ENCODE peak calls at places on chromosomes 13 and 19, in five cellular contexts. One of them, this sample, is unnamed.
A peak's percentile ranks its signal among the peaks of the same experiment; 100 is the strongest.

GRCh38 chr19:52138614-52139290 is 986 bp downstream of the ZNF616 start:
- DNase-seq in cardiac muscle cell: peak; percentile 65
- DNase-seq in WERI-Rb-1: peak; percentile 71
- DNase-seq in IMR-90: peak; percentile 19
- DNase-seq in adrenal gland: peak; percentile 27
- DNase-seq in this sample: peak; percentile 71

GRCh38 chr19:30856786-30857185 is 484.6 kb downstream of the ZNF536 start:
- DNase-seq in IMR-90: no peak
- DNase-seq in cardiac muscle cell: no peak
- DNase-seq in WERI-Rb-1: no peak
- DNase-seq in adrenal gland: no peak
- DNase-seq in this sample: no peak

GRCh38 chr13:73428137-73428536 is 369.3 kb downstream of the KLF5 start:
- DNase-seq in WERI-Rb-1: no peak
- DNase-seq in IMR-90: peak; percentile 76
- DNase-seq in adrenal gland: no peak
- DNase-seq in cardiac muscle cell: no peak
- DNase-seq in this sample: no peak

GRCh38 chr13:80341771-80342271 is 895 bp upstream of the SPRY2 start:
- DNase-seq in cardiac muscle cell: peak; percentile 80
- DNase-seq in IMR-90: peak; percentile 43
- DNase-seq in adrenal gland: peak; percentile 36
- DNase-seq in WERI-Rb-1: peak; percentile 78
- DNase-seq in this sample: peak; percentile 87

GRCh38 chr19:23070353-23070781 is 46.5 kb upstream of the ZNF730 start:
- DNase-seq in WERI-Rb-1: peak; percentile 85
- DNase-seq in adrenal gland: peak; percentile 6
- DNase-seq in IMR-90: peak; percentile 15
- DNase-seq in cardiac muscle cell: no peak
- DNase-seq in this sample: no peak

GRCh38 chr13:100790405-100790804 is 115.8 kb upstream of the TMTC4 start:
- DNase-seq in WERI-Rb-1: no peak
- DNase-seq in adrenal gland: no peak
- DNase-seq in cardiac muscle cell: no peak
- DNase-seq in IMR-90: no peak
- DNase-seq in this sample: no peak

GRCh38 chr13:19345158-19345557 is 163.5 kb upstream of the TUBA3C start:
- DNase-seq in cardiac muscle cell: no peak
- DNase-seq in adrenal gland: no peak
- DNase-seq in IMR-90: no peak
- DNase-seq in WERI-Rb-1: no peak
- DNase-seq in this sample: no peak

GRCh38 chr19:7986321-7987083 is 18.9 kb downstream of the ELAVL1 start:
- DNase-seq in adrenal gland: no peak
- DNase-seq in cardiac muscle cell: no peak
- DNase-seq in IMR-90: peak; percentile 82
- DNase-seq in WERI-Rb-1: no peak
- DNase-seq in this sample: no peak

GRCh38 chr13:91351980-91352379 is 4.5 kb downstream of the MIR17HG start:
- DNase-seq in IMR-90: no peak
- DNase-seq in cardiac muscle cell: no peak
- DNase-seq in WERI-Rb-1: no peak
- DNase-seq in adrenal gland: no peak
- DNase-seq in this sample: no peak

GRCh38 chr19:31338069-31338767 is 11.0 kb downstream of the TSHZ3 start:
- DNase-seq in adrenal gland: peak; percentile 45
- DNase-seq in cardiac muscle cell: peak; percentile 79
- DNase-seq in IMR-90: peak; percentile 85
- DNase-seq in WERI-Rb-1: peak; percentile 78
- DNase-seq in this sample: peak; percentile 66

GRCh38 chr19:15463865-15464371 is 426 bp downstream of the RASAL3 start:
- DNase-seq in cardiac muscle cell: no peak
- DNase-seq in IMR-90: no peak
- DNase-seq in adrenal gland: no peak
- DNase-seq in WERI-Rb-1: no peak
- DNase-seq in this sample: no peak

GRCh38 chr13:102707465-102707864 is 12.6 kb upstream of the METTL21C start:
- DNase-seq in adrenal gland: peak; percentile 32
- DNase-seq in WERI-Rb-1: no peak
- DNase-seq in IMR-90: peak; percentile 94
- DNase-seq in cardiac muscle cell: no peak
- DNase-seq in this sample: no peak

GRCh38 chr13:94195715-94196114 is 283.8 kb downstream of the DCT start:
- DNase-seq in WERI-Rb-1: no peak
- DNase-seq in adrenal gland: no peak
- DNase-seq in IMR-90: peak; percentile 96
- DNase-seq in cardiac muscle cell: peak; percentile 13
- DNase-seq in this sample: no peak

GRCh38 chr13:100594731-100595130 is 6.1 kb upstream of the GGACT start:
- DNase-seq in cardiac muscle cell: peak; percentile 42
- DNase-seq in WERI-Rb-1: peak; percentile 58
- DNase-seq in adrenal gland: peak; percentile 37
- DNase-seq in IMR-90: no peak
- DNase-seq in this sample: no peak

GRCh38 chr13:29507356-29507755 is 88.1 kb downstream of the SLC7A1 start:
- DNase-seq in IMR-90: no peak
- DNase-seq in adrenal gland: no peak
- DNase-seq in cardiac muscle cell: no peak
- DNase-seq in WERI-Rb-1: no peak
- DNase-seq in this sample: no peak

GRCh38 chr19:43463381-43464088 is 1.9 kb downstream of the LYPD3 start:
- DNase-seq in cardiac muscle cell: peak; percentile 96
- DNase-seq in IMR-90: peak; percentile 79
- DNase-seq in adrenal gland: peak; percentile 99
- DNase-seq in WERI-Rb-1: peak; percentile 96
- DNase-seq in this sample: peak; percentile 100

GRCh38 chr19:43462383-43462782 is 3.0 kb downstream of the LYPD3 start:
- DNase-seq in cardiac muscle cell: no peak
- DNase-seq in WERI-Rb-1: no peak
- DNase-seq in IMR-90: no peak
- DNase-seq in adrenal gland: no peak
- DNase-seq in this sample: no peak

GRCh38 chr19:43465468-43466120 is at the start of gene LYPD3:
- DNase-seq in cardiac muscle cell: no peak
- DNase-seq in IMR-90: peak; percentile 31
- DNase-seq in adrenal gland: peak; percentile 75
- DNase-seq in WERI-Rb-1: no peak
- DNase-seq in this sample: no peak

GRCh38 chr19:43462887-43463380 is 2.5 kb downstream of the LYPD3 start:
- DNase-seq in IMR-90: no peak
- DNase-seq in WERI-Rb-1: no peak
- DNase-seq in cardiac muscle cell: no peak
- DNase-seq in adrenal gland: no peak
- DNase-seq in this sample: no peak

DNA sequence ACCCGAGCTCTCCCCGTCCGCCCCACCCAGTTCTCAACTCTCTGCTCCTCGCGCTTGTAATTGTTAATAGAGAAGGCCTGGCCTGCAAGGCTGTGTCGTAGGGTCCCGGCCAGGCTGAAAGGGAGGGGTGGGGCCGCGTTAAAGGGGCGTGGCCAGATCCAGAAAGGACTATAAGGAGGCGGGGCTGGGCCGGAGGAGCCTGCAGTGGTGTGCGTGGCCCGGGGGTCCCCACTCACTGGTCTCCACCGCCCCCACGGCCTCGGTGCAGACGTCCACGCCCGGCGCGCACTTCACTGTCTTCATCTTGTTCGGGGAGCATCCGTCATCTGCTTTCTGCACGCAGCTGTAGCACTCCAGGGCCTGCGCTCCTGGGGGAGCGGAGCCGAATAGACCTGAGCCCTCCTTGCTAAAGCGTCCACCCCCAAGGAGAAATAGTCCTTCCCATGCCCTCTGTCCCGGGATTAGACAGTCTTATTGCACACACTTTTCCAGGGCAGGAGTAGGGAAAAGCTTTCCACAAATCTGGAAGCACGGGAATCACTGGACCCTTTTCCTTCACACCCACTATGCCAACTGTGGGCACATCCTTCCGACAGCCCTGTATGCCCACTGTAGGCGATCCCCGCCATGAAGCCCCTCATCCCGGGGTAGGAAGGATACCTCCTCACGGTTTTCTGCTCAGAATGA is 1.2 kb downstream of the LYPD3 start:
- DNase-seq in WERI-Rb-1: peak; percentile 67
- DNase-seq in cardiac muscle cell: peak; percentile 84
- DNase-seq in adrenal gland: no peak
- DNase-seq in IMR-90: no peak
- DNase-seq in this sample: peak; percentile 91
- H3K4me3 ChIP-seq in WERI-Rb-1: peak overlapping the region; percentile 70
- H3K4me3 ChIP-seq in cardiac muscle cell: peak overlapping the region; percentile 56
- H3K4me3 ChIP-seq in adrenal gland: peak overlapping the region; percentile 35
- H3K4me3 ChIP-seq in IMR-90: peak overlapping the region; percentile 80
- H3K4me3 ChIP-seq in this sample: peak overlapping the region; percentile 80

GRCh38 chr13:23623394-23623793 is 53.2 kb downstream of the TNFRSF19 start:
- DNase-seq in cardiac muscle cell: no peak
- DNase-seq in IMR-90: no peak
- DNase-seq in WERI-Rb-1: no peak
- DNase-seq in adrenal gland: no peak
- DNase-seq in this sample: no peak
- H3K4me3 ChIP-seq in cardiac muscle cell: no peak overlapping the region
- H3K4me3 ChIP-seq in IMR-90: no peak overlapping the region
- H3K4me3 ChIP-seq in WERI-Rb-1: no peak overlapping the region
- H3K4me3 ChIP-seq in adrenal gland: no peak overlapping the region
- H3K4me3 ChIP-seq in this sample: no peak overlapping the region

DNA sequence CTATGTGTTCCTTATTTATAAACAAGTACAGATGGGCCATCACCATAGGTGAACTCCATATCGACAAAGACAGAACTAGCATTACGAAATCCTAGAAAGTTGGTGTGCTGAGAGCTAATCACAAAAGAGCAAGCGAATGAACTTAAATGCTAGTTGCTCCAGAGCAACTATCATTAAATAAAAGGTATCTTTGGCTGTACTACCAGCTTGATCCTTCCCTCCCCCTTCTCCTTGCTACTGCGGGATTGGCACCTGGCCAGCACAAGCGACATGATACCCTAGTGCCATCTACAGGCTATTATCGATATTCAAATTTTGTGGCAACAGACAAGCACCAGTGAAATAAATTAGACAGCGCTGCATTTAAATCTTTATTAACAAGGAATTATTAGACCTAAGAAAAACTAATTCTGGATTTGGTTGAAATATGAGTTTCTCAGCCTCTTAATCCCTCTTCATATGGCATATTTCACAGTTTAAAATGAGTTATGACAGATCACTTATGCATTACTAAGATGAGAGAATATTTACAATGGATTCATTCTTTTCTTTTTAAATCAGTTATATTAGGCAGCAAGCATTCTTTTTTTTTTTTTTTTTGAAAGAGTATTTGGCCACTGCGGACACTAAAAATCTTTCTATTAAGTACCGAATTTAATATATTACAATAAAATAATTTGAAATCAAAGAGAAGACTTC is 5.8 kb downstream of the PCDH9 start:
- DNase-seq in adrenal gland: peak; percentile 82
- DNase-seq in WERI-Rb-1: peak; percentile 50
- DNase-seq in cardiac muscle cell: peak; percentile 86
- DNase-seq in IMR-90: peak; percentile 82
- DNase-seq in this sample: peak; percentile 86
- H3K4me3 ChIP-seq in adrenal gland: no peak overlapping the region
- H3K4me3 ChIP-seq in WERI-Rb-1: no peak overlapping the region
- H3K4me3 ChIP-seq in cardiac muscle cell: no peak overlapping the region
- H3K4me3 ChIP-seq in IMR-90: no peak overlapping the region
- H3K4me3 ChIP-seq in this sample: peak overlapping the region; percentile 7

GRCh38 chr13:39602277-39602613 is 748 bp downstream of the LHFPL6 start:
- DNase-seq in WERI-Rb-1: no peak
- DNase-seq in adrenal gland: no peak
- DNase-seq in IMR-90: no peak
- DNase-seq in cardiac muscle cell: no peak
- DNase-seq in this sample: peak; percentile 52

GRCh38 chr13:39599842-39600241 is 3.2 kb downstream of the LHFPL6 start:
- DNase-seq in cardiac muscle cell: no peak
- DNase-seq in adrenal gland: no peak
- DNase-seq in IMR-90: peak; percentile 33
- DNase-seq in WERI-Rb-1: no peak
- DNase-seq in this sample: no peak

GRCh38 chr13:39602614-39603366 is at the start of gene LHFPL6:
- DNase-seq in WERI-Rb-1: peak; percentile 75
- DNase-seq in cardiac muscle cell: peak; percentile 86
- DNase-seq in IMR-90: peak; percentile 77
- DNase-seq in adrenal gland: peak; percentile 74
- DNase-seq in this sample: peak; percentile 77

GRCh38 chr13:39600766-39601165 is 2.2 kb downstream of the LHFPL6 start:
- DNase-seq in cardiac muscle cell: no peak
- DNase-seq in adrenal gland: no peak
- DNase-seq in IMR-90: no peak
- DNase-seq in WERI-Rb-1: peak; percentile 13
- DNase-seq in this sample: peak; percentile 59

GRCh38 chr13:39601636-39602035 is 1.4 kb downstream of the LHFPL6 start:
- DNase-seq in cardiac muscle cell: no peak
- DNase-seq in adrenal gland: no peak
- DNase-seq in IMR-90: no peak
- DNase-seq in WERI-Rb-1: no peak
- DNase-seq in this sample: no peak
- H3K4me3 ChIP-seq in cardiac muscle cell: peak overlapping the region; percentile 75
- H3K4me3 ChIP-seq in adrenal gland: no peak overlapping the region
- H3K4me3 ChIP-seq in IMR-90: peak overlapping the region; percentile 80
- H3K4me3 ChIP-seq in WERI-Rb-1: peak overlapping the region; percentile 73
- H3K4me3 ChIP-seq in this sample: peak overlapping the region; percentile 87

DNA sequence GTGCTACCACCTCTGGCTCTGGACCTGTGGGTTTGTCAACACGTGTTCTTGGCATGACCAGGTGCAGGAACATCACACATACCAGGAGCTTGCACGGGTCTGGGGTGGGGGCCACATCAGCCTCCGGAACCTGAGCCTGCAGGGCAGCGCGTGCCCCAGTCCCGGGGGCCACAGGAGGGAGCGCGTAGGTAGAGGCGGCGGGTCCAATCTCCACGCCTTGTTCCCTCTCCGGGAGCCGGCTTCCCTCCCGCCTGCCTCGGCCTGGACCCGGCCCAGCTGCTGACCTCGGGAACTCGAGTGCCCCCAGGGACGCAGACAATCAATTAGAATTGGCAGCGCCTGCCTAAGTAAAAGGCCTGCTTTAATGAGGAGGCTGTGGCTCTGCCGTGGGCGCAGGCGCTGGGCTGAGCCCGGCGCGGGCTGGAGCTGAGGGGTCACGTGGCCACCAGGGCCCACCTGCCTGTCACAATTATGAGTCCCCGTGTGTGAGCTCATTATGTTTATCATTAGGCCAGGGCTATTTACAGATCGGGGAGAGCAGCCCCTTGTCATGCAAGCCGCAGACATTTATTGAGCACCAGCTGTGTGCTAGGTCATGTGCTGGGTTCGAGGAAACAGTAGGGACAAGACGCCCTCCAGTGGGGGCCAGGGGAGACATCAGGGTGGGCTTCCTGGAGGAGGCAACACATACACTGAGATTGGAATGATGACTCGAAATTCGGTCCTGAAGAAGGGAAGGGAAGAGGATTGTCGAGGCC is 32.2 kb upstream of the TNFAIP8L1 start:
- DNase-seq in adrenal gland: peak; percentile 78
- DNase-seq in IMR-90: no peak
- DNase-seq in WERI-Rb-1: peak; percentile 74
- DNase-seq in cardiac muscle cell: peak; percentile 65
- DNase-seq in this sample: peak; percentile 40
- H3K4me3 ChIP-seq in adrenal gland: no peak overlapping the region
- H3K4me3 ChIP-seq in IMR-90: no peak overlapping the region
- H3K4me3 ChIP-seq in WERI-Rb-1: peak overlapping the region; percentile 32
- H3K4me3 ChIP-seq in cardiac muscle cell: no peak overlapping the region
- H3K4me3 ChIP-seq in this sample: no peak overlapping the region

This sample was measured in HAP-1.